ENCODE peak calls at places on chromosomes 4 and X, in seven cellular contexts. One of them, this sample, is unnamed.
A peak's percentile ranks its signal among the peaks of the same experiment; 100 is the strongest.

GRCh38 chr4:171650543-171650942 is 162.7 kb upstream of the GALNTL6 start:
- DNase-seq in sigmoid colon: no peak
- DNase-seq in lower lobe of right lung: no peak
- DNase-seq in lower leg skin: no peak
- DNase-seq in brain microvascular endothelial cell: no peak
- DNase-seq in spleen: no peak
- DNase-seq in pancreas: no peak
- DNase-seq in this sample: no peak

GRCh38 chr4:103934178-103934789 is 214.5 kb upstream of the TACR3 start:
- DNase-seq in sigmoid colon: no peak
- DNase-seq in lower lobe of right lung: no peak
- DNase-seq in lower leg skin: no peak
- DNase-seq in brain microvascular endothelial cell: peak; percentile 16
- DNase-seq in spleen: no peak
- DNase-seq in pancreas: peak; percentile 19
- DNase-seq in this sample: peak; percentile 25

GRCh38 chr4:83846193-83846830 is 310.4 kb downstream of the GPAT3 start:
- DNase-seq in sigmoid colon: no peak
- DNase-seq in lower lobe of right lung: no peak
- DNase-seq in lower leg skin: no peak
- DNase-seq in brain microvascular endothelial cell: no peak
- DNase-seq in spleen: no peak
- DNase-seq in pancreas: no peak
- DNase-seq in this sample: no peak

GRCh38 chr4:102174800-102175199 is 170.5 kb downstream of the SLC39A8 start:
- DNase-seq in sigmoid colon: no peak
- DNase-seq in lower lobe of right lung: no peak
- DNase-seq in lower leg skin: no peak
- DNase-seq in brain microvascular endothelial cell: peak; percentile 44
- DNase-seq in spleen: no peak
- DNase-seq in pancreas: no peak
- DNase-seq in this sample: peak; percentile 61

GRCh38 chrX:83845397-83845796 is 15.5 kb upstream of the CYLC1 start:
- DNase-seq in sigmoid colon: no peak
- DNase-seq in lower lobe of right lung: no peak
- DNase-seq in lower leg skin: no peak
- DNase-seq in brain microvascular endothelial cell: peak; percentile 2
- DNase-seq in spleen: no peak
- DNase-seq in pancreas: peak; percentile 16
- DNase-seq in this sample: peak; percentile 11

GRCh38 chr4:113355550-113356371 is 306.3 kb downstream of the ANK2 start:
- DNase-seq in sigmoid colon: no peak
- DNase-seq in lower lobe of right lung: no peak
- DNase-seq in lower leg skin: no peak
- DNase-seq in brain microvascular endothelial cell: peak; percentile 94
- DNase-seq in spleen: peak; percentile 67
- DNase-seq in pancreas: no peak
- DNase-seq in this sample: peak; percentile 95

GRCh38 chrX:133083899-133084298 is 13.0 kb downstream of the USP26 start:
- DNase-seq in sigmoid colon: no peak
- DNase-seq in lower lobe of right lung: no peak
- DNase-seq in lower leg skin: no peak
- DNase-seq in brain microvascular endothelial cell: no peak
- DNase-seq in spleen: no peak
- DNase-seq in pancreas: no peak
- DNase-seq in this sample: no peak

GRCh38 chr4:3387943-3388348 is 53.8 kb upstream of the HGFAC start:
- DNase-seq in sigmoid colon: peak; percentile 93
- DNase-seq in lower lobe of right lung: peak; percentile 92
- DNase-seq in lower leg skin: peak; percentile 96
- DNase-seq in brain microvascular endothelial cell: peak; percentile 45
- DNase-seq in spleen: peak; percentile 91
- DNase-seq in pancreas: no peak
- DNase-seq in this sample: peak; percentile 88

GRCh38 chrX:76126851-76127250 is 46.0 kb upstream of the PBDC1 start:
- DNase-seq in sigmoid colon: no peak
- DNase-seq in lower lobe of right lung: no peak
- DNase-seq in lower leg skin: no peak
- DNase-seq in brain microvascular endothelial cell: no peak
- DNase-seq in spleen: no peak
- DNase-seq in pancreas: no peak
- DNase-seq in this sample: no peak

GRCh38 chr4:112098841-112099240 is 46.4 kb upstream of the FAM241A start:
- DNase-seq in sigmoid colon: no peak
- DNase-seq in lower lobe of right lung: no peak
- DNase-seq in lower leg skin: no peak
- DNase-seq in brain microvascular endothelial cell: no peak
- DNase-seq in spleen: no peak
- DNase-seq in pancreas: no peak
- DNase-seq in this sample: no peak

GRCh38 chr4:78863254-78863869 is 75.9 kb downstream of the PAQR3 start:
- DNase-seq in sigmoid colon: no peak
- DNase-seq in lower lobe of right lung: no peak
- DNase-seq in lower leg skin: no peak
- DNase-seq in brain microvascular endothelial cell: no peak
- DNase-seq in spleen: no peak
- DNase-seq in pancreas: no peak
- DNase-seq in this sample: no peak

GRCh38 chr4:157700898-157701694 is 471.7 kb downstream of the GASK1B start:
- DNase-seq in sigmoid colon: no peak
- DNase-seq in lower lobe of right lung: no peak
- DNase-seq in lower leg skin: no peak
- DNase-seq in brain microvascular endothelial cell: no peak
- DNase-seq in spleen: no peak
- DNase-seq in pancreas: no peak
- DNase-seq in this sample: no peak

GRCh38 chr4:3702551-3703221 is 63.5 kb upstream of the ADRA2C start:
- DNase-seq in sigmoid colon: peak; percentile 21
- DNase-seq in lower lobe of right lung: peak; percentile 38
- DNase-seq in lower leg skin: no peak
- DNase-seq in brain microvascular endothelial cell: no peak
- DNase-seq in spleen: peak; percentile 49
- DNase-seq in pancreas: no peak
- DNase-seq in this sample: no peak

GRCh38 chr4:41787931-41788330 is 39.4 kb upstream of the PHOX2B start:
- DNase-seq in sigmoid colon: no peak
- DNase-seq in lower lobe of right lung: no peak
- DNase-seq in lower leg skin: no peak
- DNase-seq in brain microvascular endothelial cell: no peak
- DNase-seq in spleen: no peak
- DNase-seq in pancreas: no peak
- DNase-seq in this sample: no peak

GRCh38 chr4:140309124-140309870 is 64.1 kb upstream of the SCOC start:
- DNase-seq in sigmoid colon: no peak
- DNase-seq in lower lobe of right lung: no peak
- DNase-seq in lower leg skin: no peak
- DNase-seq in brain microvascular endothelial cell: peak; percentile 42
- DNase-seq in spleen: no peak
- DNase-seq in pancreas: no peak
- DNase-seq in this sample: peak; percentile 16

GRCh38 chr4:17313194-17313593 is 198.7 kb downstream of the QDPR start:
- DNase-seq in sigmoid colon: no peak
- DNase-seq in lower lobe of right lung: no peak
- DNase-seq in lower leg skin: no peak
- DNase-seq in brain microvascular endothelial cell: no peak
- DNase-seq in spleen: no peak
- DNase-seq in pancreas: no peak
- DNase-seq in this sample: no peak

GRCh38 chrX:2583194-2584162 is 82.7 kb upstream of the DHRSX start:
- DNase-seq in sigmoid colon: no peak
- DNase-seq in lower lobe of right lung: no peak
- DNase-seq in lower leg skin: peak; percentile 75
- DNase-seq in brain microvascular endothelial cell: no peak
- DNase-seq in spleen: no peak
- DNase-seq in pancreas: no peak
- DNase-seq in this sample: no peak

GRCh38 chrX:73577368-73577767 is 14.4 kb downstream of the CHIC1 start:
- DNase-seq in sigmoid colon: no peak
- DNase-seq in lower lobe of right lung: no peak
- DNase-seq in lower leg skin: no peak
- DNase-seq in brain microvascular endothelial cell: peak; percentile 90
- DNase-seq in spleen: no peak
- DNase-seq in pancreas: no peak
- DNase-seq in this sample: peak; percentile 82

GRCh38 chr4:112222219-112222955 is 9.2 kb upstream of the AP1AR start:
- DNase-seq in sigmoid colon: no peak
- DNase-seq in lower lobe of right lung: no peak
- DNase-seq in lower leg skin: no peak
- DNase-seq in brain microvascular endothelial cell: no peak
- DNase-seq in spleen: no peak
- DNase-seq in pancreas: no peak
- DNase-seq in this sample: no peak

GRCh38 chr4:45925809-45926208 is 198.0 kb downstream of the GABRG1 start:
- DNase-seq in sigmoid colon: no peak
- DNase-seq in lower lobe of right lung: no peak
- DNase-seq in lower leg skin: no peak
- DNase-seq in brain microvascular endothelial cell: no peak
- DNase-seq in spleen: no peak
- DNase-seq in pancreas: no peak
- DNase-seq in this sample: no peak

GRCh38 chr4:144658908-144659307 is 13.0 kb downstream of the HHIP start:
- DNase-seq in sigmoid colon: no peak
- DNase-seq in lower lobe of right lung: no peak
- DNase-seq in lower leg skin: no peak
- DNase-seq in brain microvascular endothelial cell: no peak
- DNase-seq in spleen: no peak
- DNase-seq in pancreas: no peak
- DNase-seq in this sample: peak; percentile 14

DNA sequence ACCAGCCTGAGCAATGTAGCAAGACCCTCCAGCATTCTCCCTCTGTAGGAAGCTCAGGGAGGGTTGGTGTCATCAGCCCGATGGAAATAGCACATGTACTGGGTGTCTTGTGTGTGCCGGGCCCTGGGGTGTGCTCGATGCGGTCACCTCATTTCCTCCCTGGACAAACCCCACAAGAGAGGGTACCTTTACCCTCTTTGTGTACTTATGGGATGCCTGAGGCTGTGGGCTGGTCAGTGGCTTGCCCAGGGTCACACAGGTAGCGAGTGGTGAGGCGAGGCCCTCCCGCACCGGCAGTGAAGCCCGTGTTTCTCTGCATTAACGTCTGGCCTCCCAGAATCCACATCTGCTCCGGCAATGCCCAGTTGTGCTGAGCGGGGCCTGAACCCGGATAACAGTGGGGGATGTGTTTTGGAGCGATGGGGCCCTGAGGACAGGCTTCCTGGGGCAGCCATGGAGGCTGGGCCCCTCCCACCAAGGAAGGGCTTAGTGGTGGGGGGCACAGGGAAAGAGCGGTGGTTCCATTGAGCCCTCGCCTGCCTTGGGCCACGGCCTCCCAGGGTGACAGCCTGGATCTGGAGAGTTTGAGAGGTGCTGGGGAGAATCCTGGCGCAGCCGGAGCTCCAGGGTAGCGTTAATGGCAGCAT is 8.1 kb downstream of the PSAPL1 start:
- DNase-seq in sigmoid colon: peak; percentile 44
- DNase-seq in lower lobe of right lung: peak; percentile 23
- DNase-seq in lower leg skin: peak; percentile 81
- DNase-seq in brain microvascular endothelial cell: no peak
- DNase-seq in spleen: peak; percentile 66
- DNase-seq in pancreas: no peak
- DNase-seq in this sample: no peak
- H3K4me3 ChIP-seq in sigmoid colon: no peak overlapping the region
- H3K4me3 ChIP-seq in lower lobe of right lung: no peak overlapping the region
- H3K4me3 ChIP-seq in lower leg skin: no peak overlapping the region
- H3K4me3 ChIP-seq in brain microvascular endothelial cell: no peak overlapping the region
- H3K4me3 ChIP-seq in spleen: no peak overlapping the region
- H3K4me3 ChIP-seq in pancreas: no peak overlapping the region
- H3K4me3 ChIP-seq in this sample: no peak overlapping the region

DNA sequence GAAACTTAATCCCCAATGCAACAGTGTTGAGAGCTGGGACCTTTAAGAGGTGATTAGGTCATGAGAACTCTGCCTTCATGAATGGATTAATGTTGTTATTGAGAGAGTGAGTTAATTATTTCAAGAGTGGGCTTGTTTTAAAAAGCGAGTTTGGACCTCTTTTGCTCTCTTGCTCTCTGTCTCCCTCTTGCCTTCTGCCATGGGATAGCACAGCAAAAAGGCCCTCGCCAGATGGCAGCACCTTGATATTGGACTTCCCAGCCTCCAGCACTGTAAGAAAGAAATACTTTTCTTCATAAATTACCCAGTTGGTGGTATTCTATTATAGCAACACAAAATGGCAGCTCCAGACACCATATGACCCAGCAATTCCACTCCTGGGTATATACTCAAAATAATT is 7.0 kb upstream of the ATP6AP2 start:
- DNase-seq in sigmoid colon: no peak
- DNase-seq in lower lobe of right lung: no peak
- DNase-seq in lower leg skin: no peak
- DNase-seq in brain microvascular endothelial cell: peak; percentile 11
- DNase-seq in spleen: no peak
- DNase-seq in pancreas: no peak
- DNase-seq in this sample: peak; percentile 14
- TF ChIP-seq CTCF in sigmoid colon: no peak
- TF ChIP-seq CTCF in lower lobe of right lung: peak; percentile 42
- TF ChIP-seq CTCF in lower leg skin: no peak
- TF ChIP-seq CTCF in brain microvascular endothelial cell: peak; percentile 82
- TF ChIP-seq CTCF in spleen: peak; percentile 62
- TF ChIP-seq CTCF in pancreas: peak; percentile 18
- TF ChIP-seq CTCF in this sample: peak; percentile 84

DNA sequence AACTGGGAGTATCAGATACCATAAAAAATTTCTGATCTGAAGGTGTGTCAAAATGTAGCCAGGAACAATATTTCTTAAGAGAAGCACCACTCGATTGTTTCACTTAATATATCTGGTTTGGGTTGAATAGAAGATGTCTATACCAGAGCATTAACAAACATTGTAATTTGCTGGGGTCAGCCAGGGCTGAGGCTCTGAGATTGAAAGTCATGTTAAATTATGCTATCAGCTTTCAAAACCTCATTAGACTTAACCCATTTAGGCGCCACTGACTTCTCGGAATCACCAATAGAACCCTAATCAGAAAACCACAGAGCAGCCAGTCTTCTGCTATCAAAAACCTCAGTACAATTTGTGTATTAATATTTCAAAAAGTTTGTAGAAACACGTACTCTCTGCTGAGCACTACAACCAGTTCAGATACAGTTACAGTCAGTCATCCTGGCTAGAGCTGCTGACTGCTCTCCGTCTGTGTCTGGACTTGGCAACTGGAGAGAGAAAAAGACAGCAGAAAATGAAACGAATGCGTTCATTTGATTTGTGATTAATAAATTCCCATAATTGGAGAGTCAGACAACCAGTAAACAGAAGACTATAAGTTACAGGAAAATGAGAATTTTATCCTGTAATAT is 848.6 kb upstream of the PABPC4L start:
- DNase-seq in sigmoid colon: no peak
- DNase-seq in lower lobe of right lung: no peak
- DNase-seq in lower leg skin: no peak
- DNase-seq in brain microvascular endothelial cell: peak; percentile 24
- DNase-seq in spleen: no peak
- DNase-seq in pancreas: no peak
- DNase-seq in this sample: no peak
- H3K4me3 ChIP-seq in sigmoid colon: no peak overlapping the region
- H3K4me3 ChIP-seq in lower lobe of right lung: no peak overlapping the region
- H3K4me3 ChIP-seq in lower leg skin: no peak overlapping the region
- H3K4me3 ChIP-seq in brain microvascular endothelial cell: no peak overlapping the region
- H3K4me3 ChIP-seq in spleen: no peak overlapping the region
- H3K4me3 ChIP-seq in pancreas: no peak overlapping the region
- H3K4me3 ChIP-seq in this sample: no peak overlapping the region

DNA sequence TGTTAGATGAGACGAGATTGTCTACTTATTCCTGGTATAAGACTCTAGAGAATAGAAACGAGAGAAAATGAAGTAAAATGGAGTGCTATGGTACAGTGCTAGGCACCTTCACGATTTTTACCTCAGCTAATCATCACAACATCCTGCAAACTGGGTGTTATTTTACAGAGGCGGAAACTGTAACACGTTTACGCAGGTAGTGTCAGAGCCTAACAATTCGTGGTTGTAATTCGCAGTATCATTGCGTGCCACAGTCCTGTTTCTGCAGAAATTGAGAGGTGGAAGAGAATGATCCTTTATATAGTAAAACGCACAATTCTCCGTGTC is 383 bp upstream of the TBC1D19 start:
- DNase-seq in sigmoid colon: no peak
- DNase-seq in lower lobe of right lung: no peak
- DNase-seq in lower leg skin: no peak
- DNase-seq in brain microvascular endothelial cell: no peak
- DNase-seq in spleen: no peak
- DNase-seq in pancreas: no peak
- DNase-seq in this sample: no peak
- TF ChIP-seq CTCF in sigmoid colon: no peak
- TF ChIP-seq CTCF in lower lobe of right lung: no peak
- TF ChIP-seq CTCF in lower leg skin: no peak
- TF ChIP-seq CTCF in brain microvascular endothelial cell: no peak
- TF ChIP-seq CTCF in spleen: no peak
- TF ChIP-seq CTCF in pancreas: no peak
- TF ChIP-seq CTCF in this sample: no peak